ENCODE peak calls at places on chromosomes 6 and 20, in seven cellular contexts. One of them, this sample, is unnamed.

GRCh38 chr6:36298037-36298436 is 28.2 kb downstream of the PNPLA1 start:
- DNase-seq in stomach: no peak
- DNase-seq in esophagus squamous epithelium: no peak
- DNase-seq in brain microvascular endothelial cell: no peak
- DNase-seq in fibroblast of lung: no peak
- DNase-seq in spleen: no peak
- DNase-seq in tibial nerve: no peak
- DNase-seq in this sample: no peak

GRCh38 chr6:15401769-15402250 is 155.9 kb downstream of the JARID2 start:
- DNase-seq in fibroblast of lung: no peak
- DNase-seq in tibial nerve: no peak
- DNase-seq in brain microvascular endothelial cell: no peak
- DNase-seq in spleen: no peak
- DNase-seq in stomach: no peak
- DNase-seq in esophagus squamous epithelium: no peak
- DNase-seq in this sample: no peak

GRCh38 chr6:35468181-35468979 is at the start of gene RPL10A:
- DNase-seq in fibroblast of lung: peak; percentile 98
- DNase-seq in tibial nerve: peak; percentile 96
- DNase-seq in spleen: peak; percentile 98
- DNase-seq in stomach: peak; percentile 97
- DNase-seq in brain microvascular endothelial cell: peak; percentile 94
- DNase-seq in esophagus squamous epithelium: peak; percentile 67
- DNase-seq in this sample: peak; percentile 82

GRCh38 chr20:4828830-4829493 is 107.3 kb downstream of the PRND start:
- DNase-seq in esophagus squamous epithelium: no peak
- DNase-seq in stomach: no peak
- DNase-seq in fibroblast of lung: no peak
- DNase-seq in brain microvascular endothelial cell: no peak
- DNase-seq in tibial nerve: peak; percentile 44
- DNase-seq in spleen: no peak
- DNase-seq in this sample: no peak

GRCh38 chr20:63697357-63697867 is 960 bp downstream of the TNFRSF6B start:
- DNase-seq in tibial nerve: no peak
- DNase-seq in stomach: no peak
- DNase-seq in esophagus squamous epithelium: no peak
- DNase-seq in spleen: peak; percentile 77
- DNase-seq in brain microvascular endothelial cell: no peak
- DNase-seq in fibroblast of lung: no peak
- DNase-seq in this sample: no peak

GRCh38 chr6:74717591-74717990 is 488.3 kb downstream of the COL12A1 start:
- DNase-seq in esophagus squamous epithelium: no peak
- DNase-seq in stomach: no peak
- DNase-seq in spleen: no peak
- DNase-seq in fibroblast of lung: no peak
- DNase-seq in tibial nerve: no peak
- DNase-seq in brain microvascular endothelial cell: no peak
- DNase-seq in this sample: no peak

GRCh38 chr20:5171074-5171789 is 44.4 kb downstream of the CDS2 start:
- DNase-seq in tibial nerve: no peak
- DNase-seq in brain microvascular endothelial cell: peak; percentile 43
- DNase-seq in fibroblast of lung: no peak
- DNase-seq in spleen: no peak
- DNase-seq in esophagus squamous epithelium: no peak
- DNase-seq in stomach: no peak
- DNase-seq in this sample: no peak

GRCh38 chr6:37141291-37142046 is 28.5 kb upstream of the PIM1 start:
- DNase-seq in stomach: no peak
- DNase-seq in esophagus squamous epithelium: no peak
- DNase-seq in spleen: no peak
- DNase-seq in brain microvascular endothelial cell: peak; percentile 47
- DNase-seq in tibial nerve: no peak
- DNase-seq in fibroblast of lung: peak; percentile 83
- DNase-seq in this sample: peak; percentile 89

GRCh38 chr6:90233994-90234393 is 62.6 kb downstream of the BACH2 start:
- DNase-seq in brain microvascular endothelial cell: no peak
- DNase-seq in tibial nerve: no peak
- DNase-seq in esophagus squamous epithelium: no peak
- DNase-seq in spleen: no peak
- DNase-seq in stomach: no peak
- DNase-seq in fibroblast of lung: no peak
- DNase-seq in this sample: no peak

GRCh38 chr6:107730106-107730505 is 94.0 kb downstream of the SCML4 start:
- DNase-seq in brain microvascular endothelial cell: no peak
- DNase-seq in stomach: no peak
- DNase-seq in esophagus squamous epithelium: no peak
- DNase-seq in spleen: no peak
- DNase-seq in tibial nerve: no peak
- DNase-seq in fibroblast of lung: no peak
- DNase-seq in this sample: no peak

GRCh38 chr6:80388515-80388914 is 282.0 kb downstream of the BCKDHB start:
- DNase-seq in esophagus squamous epithelium: no peak
- DNase-seq in spleen: no peak
- DNase-seq in tibial nerve: no peak
- DNase-seq in brain microvascular endothelial cell: no peak
- DNase-seq in stomach: no peak
- DNase-seq in fibroblast of lung: no peak
- DNase-seq in this sample: no peak

GRCh38 chr6:14885471-14885987 is 360.3 kb upstream of the JARID2 start:
- DNase-seq in brain microvascular endothelial cell: no peak
- DNase-seq in spleen: no peak
- DNase-seq in fibroblast of lung: peak; percentile 19
- DNase-seq in esophagus squamous epithelium: no peak
- DNase-seq in tibial nerve: no peak
- DNase-seq in stomach: no peak
- DNase-seq in this sample: peak; percentile 38

GRCh38 chr6:157148391-157149323 is 174.7 kb downstream of the TMEM242 start:
- DNase-seq in spleen: no peak
- DNase-seq in fibroblast of lung: peak; percentile 92
- DNase-seq in esophagus squamous epithelium: no peak
- DNase-seq in tibial nerve: peak; percentile 20
- DNase-seq in brain microvascular endothelial cell: peak; percentile 97
- DNase-seq in stomach: peak; percentile 32
- DNase-seq in this sample: peak; percentile 97

GRCh38 chr6:83867043-83867442 is 7.6 kb downstream of the CYB5R4 start:
- DNase-seq in tibial nerve: no peak
- DNase-seq in esophagus squamous epithelium: no peak
- DNase-seq in fibroblast of lung: no peak
- DNase-seq in stomach: no peak
- DNase-seq in spleen: no peak
- DNase-seq in brain microvascular endothelial cell: no peak
- DNase-seq in this sample: no peak

GRCh38 chr20:39943336-39943735 is 745.7 kb downstream of the MAFB start:
- DNase-seq in fibroblast of lung: no peak
- DNase-seq in brain microvascular endothelial cell: no peak
- DNase-seq in spleen: no peak
- DNase-seq in esophagus squamous epithelium: no peak
- DNase-seq in tibial nerve: no peak
- DNase-seq in stomach: no peak
- DNase-seq in this sample: no peak

GRCh38 chr20:1165941-1166340 is 18.8 kb downstream of the TMEM74B start:
- DNase-seq in tibial nerve: no peak
- DNase-seq in esophagus squamous epithelium: no peak
- DNase-seq in brain microvascular endothelial cell: no peak
- DNase-seq in stomach: no peak
- DNase-seq in fibroblast of lung: no peak
- DNase-seq in spleen: no peak
- DNase-seq in this sample: no peak

GRCh38 chr6:155418017-155418749 is 37.5 kb downstream of the NOX3 start:
- DNase-seq in fibroblast of lung: peak; percentile 51
- DNase-seq in esophagus squamous epithelium: no peak
- DNase-seq in spleen: no peak
- DNase-seq in tibial nerve: peak; percentile 46
- DNase-seq in stomach: no peak
- DNase-seq in brain microvascular endothelial cell: peak; percentile 61
- DNase-seq in this sample: peak; percentile 61

DNA sequence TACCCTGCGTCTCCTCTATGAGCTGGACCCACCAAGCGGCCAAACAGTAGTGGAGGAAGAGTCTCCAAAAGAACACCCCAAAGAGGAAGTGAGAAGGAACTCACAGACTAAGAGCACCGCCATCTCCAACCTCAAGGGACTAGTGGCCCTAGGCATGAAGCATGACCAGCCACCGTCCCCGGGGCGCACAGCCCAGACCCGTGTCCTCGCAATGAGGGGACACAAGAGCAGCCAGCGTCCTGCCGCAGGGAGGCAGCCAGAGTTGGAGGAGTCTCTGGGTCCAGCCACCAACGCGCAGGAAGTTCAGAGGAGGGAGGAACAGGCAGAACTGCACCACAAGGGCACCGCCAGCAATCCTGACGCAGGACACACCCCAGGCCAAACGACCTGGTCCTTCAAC is 72.6 kb downstream of the TAF4 start:
- DNase-seq in fibroblast of lung: no peak
- DNase-seq in tibial nerve: no peak
- DNase-seq in esophagus squamous epithelium: no peak
- DNase-seq in stomach: no peak
- DNase-seq in spleen: no peak
- DNase-seq in brain microvascular endothelial cell: no peak
- DNase-seq in this sample: no peak
- H3K36me3 ChIP-seq in fibroblast of lung: peaks cover 8% of the 10 kb centered on the region
- H3K36me3 ChIP-seq in tibial nerve: peaks cover 27% of the 10 kb centered on the region
- H3K36me3 ChIP-seq in esophagus squamous epithelium: peaks cover 40% of the 10 kb centered on the region
- H3K36me3 ChIP-seq in stomach: peaks cover 94% of the 10 kb centered on the region
- H3K36me3 ChIP-seq in spleen: peaks cover 53% of the 10 kb centered on the region
- H3K36me3 ChIP-seq in brain microvascular endothelial cell: peaks cover 18% of the 10 kb centered on the region
- H3K36me3 ChIP-seq in this sample: peaks cover 22% of the 10 kb centered on the region

GRCh38 chr6:38676974-38677544 is 25.9 kb downstream of the GLO1 start:
- DNase-seq in spleen: no peak
- DNase-seq in fibroblast of lung: no peak
- DNase-seq in tibial nerve: no peak
- DNase-seq in brain microvascular endothelial cell: no peak
- DNase-seq in esophagus squamous epithelium: no peak
- DNase-seq in stomach: no peak
- DNase-seq in this sample: no peak
- H3K36me3 ChIP-seq in spleen: peaks cover 6% of the 10 kb centered on the region
- H3K36me3 ChIP-seq in fibroblast of lung: no peaks in the 10 kb centered on the region
- H3K36me3 ChIP-seq in tibial nerve: peaks cover 8% of the 10 kb centered on the region
- H3K36me3 ChIP-seq in brain microvascular endothelial cell: peaks cover 39% of the 10 kb centered on the region
- H3K36me3 ChIP-seq in esophagus squamous epithelium: no peaks in the 10 kb centered on the region
- H3K36me3 ChIP-seq in stomach: peaks cover 74% of the 10 kb centered on the region
- H3K36me3 ChIP-seq in this sample: peaks cover 31% of the 10 kb centered on the region

GRCh38 chr6:123838612-123839279 is 35.1 kb downstream of the NKAIN2 start:
- DNase-seq in stomach: no peak
- DNase-seq in spleen: no peak
- DNase-seq in tibial nerve: no peak
- DNase-seq in esophagus squamous epithelium: no peak
- DNase-seq in fibroblast of lung: no peak
- DNase-seq in brain microvascular endothelial cell: no peak
- DNase-seq in this sample: no peak
- H3K36me3 ChIP-seq in stomach: no peaks in the 10 kb centered on the region
- H3K36me3 ChIP-seq in spleen: no peaks in the 10 kb centered on the region
- H3K36me3 ChIP-seq in tibial nerve: no peaks in the 10 kb centered on the region
- H3K36me3 ChIP-seq in esophagus squamous epithelium: no peaks in the 10 kb centered on the region
- H3K36me3 ChIP-seq in fibroblast of lung: no peaks in the 10 kb centered on the region
- H3K36me3 ChIP-seq in brain microvascular endothelial cell: no peaks in the 10 kb centered on the region
- H3K36me3 ChIP-seq in this sample: no peaks in the 10 kb centered on the region

DNA sequence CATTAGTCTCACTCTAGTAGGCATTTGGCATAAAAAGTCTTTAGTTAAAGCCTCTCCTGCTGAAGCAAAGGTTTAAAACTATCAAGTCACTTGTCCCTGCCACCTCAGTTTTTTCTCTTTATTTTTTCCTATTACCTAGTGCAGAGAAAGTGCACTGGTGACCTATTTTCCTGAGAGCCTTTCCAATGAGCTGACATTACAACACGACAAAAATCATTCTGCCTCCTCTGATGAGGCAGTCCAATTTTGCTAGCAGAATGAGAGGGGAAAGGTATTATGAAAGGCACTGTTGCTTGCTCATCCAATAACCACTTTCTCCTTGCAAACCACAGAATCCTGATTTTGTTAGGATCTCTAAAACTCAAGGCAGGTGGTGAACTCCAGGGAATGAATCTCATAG is 73.3 kb upstream of the SGK1 start:
- DNase-seq in esophagus squamous epithelium: no peak
- DNase-seq in stomach: no peak
- DNase-seq in tibial nerve: no peak
- DNase-seq in fibroblast of lung: no peak
- DNase-seq in brain microvascular endothelial cell: no peak
- DNase-seq in spleen: no peak
- DNase-seq in this sample: no peak
- H3K36me3 ChIP-seq in esophagus squamous epithelium: no peaks in the 10 kb centered on the region
- H3K36me3 ChIP-seq in stomach: no peaks in the 10 kb centered on the region
- H3K36me3 ChIP-seq in tibial nerve: no peaks in the 10 kb centered on the region
- H3K36me3 ChIP-seq in fibroblast of lung: no peaks in the 10 kb centered on the region
- H3K36me3 ChIP-seq in brain microvascular endothelial cell: no peaks in the 10 kb centered on the region
- H3K36me3 ChIP-seq in spleen: no peaks in the 10 kb centered on the region
- H3K36me3 ChIP-seq in this sample: no peaks in the 10 kb centered on the region

GRCh38 chr20:51454250-51454865 is 88.2 kb downstream of the NFATC2 start:
- DNase-seq in spleen: peak; percentile 33
- DNase-seq in fibroblast of lung: no peak
- DNase-seq in brain microvascular endothelial cell: no peak
- DNase-seq in esophagus squamous epithelium: no peak
- DNase-seq in stomach: no peak
- DNase-seq in tibial nerve: no peak
- DNase-seq in this sample: no peak

GRCh38 chr20:51458751-51459439 is 83.6 kb downstream of the NFATC2 start:
- DNase-seq in fibroblast of lung: no peak
- DNase-seq in stomach: no peak
- DNase-seq in brain microvascular endothelial cell: no peak
- DNase-seq in esophagus squamous epithelium: no peak
- DNase-seq in spleen: peak; percentile 29
- DNase-seq in tibial nerve: no peak
- DNase-seq in this sample: no peak

GRCh38 chr20:51460163-51460562 is 82.4 kb downstream of the NFATC2 start:
- DNase-seq in esophagus squamous epithelium: no peak
- DNase-seq in brain microvascular endothelial cell: no peak
- DNase-seq in spleen: peak; percentile 5
- DNase-seq in stomach: no peak
- DNase-seq in tibial nerve: no peak
- DNase-seq in fibroblast of lung: no peak
- DNase-seq in this sample: no peak

GRCh38 chr20:51457281-51457932 is 85.1 kb downstream of the NFATC2 start:
- DNase-seq in brain microvascular endothelial cell: peak; percentile 73
- DNase-seq in stomach: no peak
- DNase-seq in esophagus squamous epithelium: no peak
- DNase-seq in fibroblast of lung: peak; percentile 76
- DNase-seq in spleen: peak; percentile 77
- DNase-seq in tibial nerve: peak; percentile 19
- DNase-seq in this sample: peak; percentile 87

GRCh38 chr20:51456511-51457280 is 85.8 kb downstream of the NFATC2 start:
- DNase-seq in tibial nerve: peak; percentile 98
- DNase-seq in stomach: peak; percentile 98
- DNase-seq in spleen: peak; percentile 90
- DNase-seq in brain microvascular endothelial cell: peak; percentile 94
- DNase-seq in esophagus squamous epithelium: peak; percentile 34
- DNase-seq in fibroblast of lung: peak; percentile 97
- DNase-seq in this sample: peak; percentile 89
- H3K36me3 ChIP-seq in tibial nerve: no peaks in the 10 kb centered on the region
- H3K36me3 ChIP-seq in stomach: peaks cover 27% of the 10 kb centered on the region
- H3K36me3 ChIP-seq in spleen: peaks cover 22% of the 10 kb centered on the region
- H3K36me3 ChIP-seq in brain microvascular endothelial cell: no peaks in the 10 kb centered on the region
- H3K36me3 ChIP-seq in esophagus squamous epithelium: no peaks in the 10 kb centered on the region
- H3K36me3 ChIP-seq in fibroblast of lung: no peaks in the 10 kb centered on the region
- H3K36me3 ChIP-seq in this sample: no peaks in the 10 kb centered on the region